ENCODE peak calls at places on chromosomes 5 and 9, in ten cellular contexts. E is activated CD4-positive, CD25-positive, alpha-beta regulatory T cell; P is T follicular helper cell; O is iPS-NIHi11; M is tibial artery; R is transverse colon; V is posterior cingulate gyrus; A is kidney; Z is RWPE1; K is activated gamma-delta T cell treated with Interleukin-2 at 50 U/mL for 16 hours. F is an unnamed sample.

GRCh38 chr5:66645039-66645438 is 48.8 kb downstream of the MAST4 start:
- DNase-seq in R (no peak), V (no peak), M (no peak), O (no peak), K (no peak), P (no peak), A (no peak), E (no peak), Z (no peak), F (no peak)

GRCh38 chr5:17785774-17786173 is 151.5 kb downstream of the TAF11L14 start:
- DNase-seq in E (no peak), K (no peak), Z (no peak), P (no peak), V (no peak), M (no peak), R (no peak), A (no peak), O (peak; percentile 30), F (no peak)

GRCh38 chr5:24646915-24647314 is 2.1 kb upstream of the CDH10 start:
- DNase-seq in R (no peak), V (no peak), A (no peak), P (no peak), K (no peak), Z (no peak), O (no peak), E (no peak), M (no peak), F (no peak)

GRCh38 chr9:133429641-133430161 is 7.5 kb downstream of the ADAMTS13 start:
- DNase-seq in V (no peak), K (peak; percentile 19), M (no peak), Z (peak; percentile 67), R (peak; percentile 59), O (peak; percentile 97), E (no peak), A (no peak), P (no peak), F (no peak)

GRCh38 chr9:76845254-76845653 is 60.7 kb downstream of the PRUNE2 start:
- DNase-seq in P (no peak), R (no peak), K (no peak), A (no peak), O (no peak), E (no peak), M (no peak), V (no peak), Z (no peak), F (no peak)

GRCh38 chr9:32180597-32180996 is 203.8 kb upstream of the ACO1 start:
- DNase-seq in E (no peak), A (no peak), M (no peak), Z (no peak), K (no peak), V (no peak), R (no peak), O (no peak), P (no peak), F (no peak)

GRCh38 chr5:170291324-170291847 is 6.2 kb downstream of the LCP2 start:
- DNase-seq in O (no peak), Z (no peak), E (no peak), K (no peak), A (no peak), P (no peak), R (no peak), V (no peak), M (no peak), F (no peak)

GRCh38 chr5:164255598-164256213 is 750.3 kb downstream of the MAT2B start:
- DNase-seq in P (no peak), V (no peak), M (no peak), O (no peak), A (no peak), R (no peak), K (no peak), E (no peak), Z (no peak), F (no peak)

GRCh38 chr9:61668846-61669245 is 479.0 kb downstream of the SPATA31A7 start:
- DNase-seq in V (no peak), R (no peak), Z (no peak), O (no peak), A (peak; percentile 47), K (no peak), M (no peak), E (no peak), P (no peak), F (no peak)

GRCh38 chr9:36891341-36891811 is 142.7 kb downstream of the PAX5 start:
- DNase-seq in V (no peak), M (peak; percentile 32), O (no peak), Z (no peak), P (no peak), A (no peak), R (no peak), K (no peak), E (no peak), F (no peak)

GRCh38 chr9:6051511-6051950 is 36.1 kb upstream of the RANBP6 start:
- DNase-seq in V (no peak), O (no peak), E (no peak), M (no peak), P (no peak), Z (no peak), R (no peak), K (no peak), A (no peak), F (no peak)

GRCh38 chr5:152378730-152379129 is 26.3 kb downstream of the NMUR2 start:
- DNase-seq in Z (no peak), R (no peak), M (no peak), K (no peak), P (no peak), E (no peak), V (no peak), O (no peak), A (no peak), F (no peak)

GRCh38 chr9:98075332-98075805 is 18.8 kb downstream of the NANS start:
- DNase-seq in P (no peak), M (no peak), A (no peak), E (no peak), V (no peak), O (no peak), Z (peak; percentile 83), R (no peak), K (no peak), F (no peak)

GRCh38 chr9:126756238-126756637 is 48.6 kb upstream of the ZBTB43 start:
- DNase-seq in K (no peak), Z (no peak), P (no peak), M (no peak), A (no peak), V (no peak), O (no peak), R (no peak), E (no peak), F (no peak)

GRCh38 chr5:40736103-40736875 is 19.5 kb downstream of the TTC33 start:
- DNase-seq in Z (peak; percentile 56), A (no peak), O (peak; percentile 29), R (no peak), E (no peak), M (no peak), K (no peak), P (no peak), V (no peak), F (no peak)

GRCh38 chr9:121786998-121787422 is 135.6 kb downstream of the DAB2IP start:
- DNase-seq in O (no peak), R (no peak), M (no peak), V (no peak), P (no peak), Z (no peak), A (no peak), E (no peak), K (no peak), F (no peak)

GRCh38 chr9:121453232-121453892 is 46.3 kb downstream of the GGTA1 start:
- DNase-seq in Z (no peak), P (no peak), A (no peak), R (no peak), V (no peak), M (no peak), O (no peak), K (no peak), E (no peak), F (no peak)

GRCh38 chr5:164346785-164347630 is 841.6 kb downstream of the MAT2B start:
- DNase-seq in R (no peak), A (no peak), O (no peak), M (no peak), K (no peak), E (no peak), Z (no peak), P (no peak), V (no peak), F (no peak)

GRCh38 chr9:469672-470040 is 255.0 kb downstream of the DOCK8 start:
- DNase-seq in K (peak; percentile 15), O (peak; percentile 47), R (peak; percentile 47), A (peak; percentile 77), E (no peak), P (no peak), Z (no peak), V (no peak), M (no peak), F (peak; percentile 13)

GRCh38 chr5:157828031-157828948 is 30.7 kb downstream of the CLINT1 start:
- DNase-seq in Z (no peak), K (no peak), V (no peak), E (no peak), M (no peak), R (no peak), O (no peak), A (no peak), P (no peak), F (no peak)

GRCh38 chr9:86907346-86907745 is 40.0 kb downstream of the GAS1 start:
- DNase-seq in V (no peak), O (no peak), E (no peak), Z (no peak), A (no peak), M (no peak), P (no peak), K (no peak), R (no peak), F (no peak)

GRCh38 chr9:109477269-109478203 is 20.6 kb downstream of the PTPN3 start:
- DNase-seq in O (peak; percentile 51), Z (peak; percentile 36), R (peak; percentile 90), V (no peak), K (no peak), P (no peak), A (peak; percentile 96), E (no peak), M (no peak), F (no peak)

GRCh38 chr9:105333076-105333475 is 88.6 kb downstream of the SLC44A1 start:
- DNase-seq in E (no peak), P (no peak), K (no peak), Z (no peak), V (no peak), O (no peak), M (no peak), A (no peak), R (no peak), F (no peak)